ENCODE peak calls at places on chromosome 1, in four cellular contexts. X is endothelial cell of umbilical vein, C is breast epithelium, W is prostate gland. O is an unnamed sample. For H3K36me3 and H3K4me1, the result is how much of the 10 kb centered on the place peaks cover.

GRCh38 chr1:25817840-25818501 is 1.8 kb upstream of the MTFR1L start:
- DNase-seq in W (no peak), X (no peak), C (no peak), O (peak)

GRCh38 chr1:237705462-237705861 is 185.3 kb downstream of the ZP4 start:
- DNase-seq in X (no peak), W (no peak), C (no peak), O (no peak)

GRCh38 chr1:61539720-61540462 is 185.1 kb downstream of the TM2D1 start:
- DNase-seq in X (no peak), C (peak), W (no peak), O (no peak)

GRCh38 chr1:98344726-98345125 is 316.8 kb upstream of the SNX7 start:
- DNase-seq in C (no peak), X (peak), W (no peak), O (no peak)

GRCh38 chr1:177913762-177914540 is 55.9 kb downstream of the SEC16B start:
- DNase-seq in X (peak), C (no peak), W (no peak), O (peak)

GRCh38 chr1:97814121-97814520 is 106.7 kb downstream of the DPYD start:
- DNase-seq in X (no peak), C (no peak), W (no peak), O (no peak)

GRCh38 chr1:101974599-101975225 is 22.0 kb downstream of the OLFM3 start:
- DNase-seq in W (no peak), C (no peak), X (no peak), O (no peak)

GRCh38 chr1:183956559-183957188 is 80.9 kb downstream of the COLGALT2 start:
- DNase-seq in W (no peak), C (no peak), X (peak), O (peak)

GRCh38 chr1:1437033-1437903 is 1.8 kb downstream of the VWA1 start:
- DNase-seq in X (no peak), C (no peak), W (no peak), O (no peak)

GRCh38 chr1:26771643-26772321 is 16.0 kb upstream of the PIGV start:
- DNase-seq in X (peak), C (no peak), W (no peak), O (peak)

GRCh38 chr1:53112271-53112774 is 30.1 kb downstream of the SLC1A7 start:
- DNase-seq in C (no peak), W (no peak), X (no peak), O (peak)

GRCh38 chr1:26274801-26275425 is 5.0 kb upstream of the SH3BGRL3 start:
- DNase-seq in X (no peak), C (no peak), W (no peak), O (no peak)

GRCh38 chr1:116390195-116390594 is 17.2 kb downstream of the ATP1A1 start:
- DNase-seq in C (no peak), W (no peak), X (no peak), O (peak)

GRCh38 chr1:163315773-163316374 is 5.9 kb upstream of the NUF2 start:
- DNase-seq in X (peak), C (no peak), W (no peak), O (peak)

GRCh38 chr1:78432016-78432415 is 58.8 kb upstream of the PTGFR start:
- DNase-seq in X (no peak), W (no peak), C (no peak), O (no peak)

GRCh38 chr1:79457825-79458224 is 451.3 kb upstream of the ADGRL4 start:
- DNase-seq in W (no peak), C (no peak), X (no peak), O (no peak)

GRCh38 chr1:15249032-15249601 is 2.1 kb downstream of the FHAD1 start:
- DNase-seq in W (no peak), C (no peak), X (no peak), O (no peak)

GRCh38 chr1:59150537-59151386 is 146.1 kb upstream of the FGGY start:
- DNase-seq in C (peak), W (no peak), X (peak), O (peak)

GRCh38 chr1:243798726-243799125 is 51.3 kb downstream of the AKT3 start:
- DNase-seq in C (no peak), W (no peak), X (peak), O (no peak)

GRCh38 chr1:150979723-150980056 is 2.4 kb upstream of the ANXA9 start:
- DNase-seq in C (no peak), X (no peak), W (no peak), O (no peak)

GRCh38 chr1:110615548-110616130 is 9.5 kb upstream of the KCNA2 start:
- DNase-seq in C (peak), X (peak), W (peak), O (peak)

GRCh38 chr1:8660455-8660854 is 157.0 kb downstream of the RERE start:
- DNase-seq in W (peak), X (peak), C (no peak), O (no peak)

GRCh38 chr1:218531936-218532335 is 186.8 kb downstream of the TGFB2 start:
- DNase-seq in W (no peak), C (no peak), X (no peak), O (no peak)

GRCh38 chr1:3236955-3237354 is 168.0 kb downstream of the PRDM16 start:
- DNase-seq in C (no peak), X (no peak), W (no peak), O (no peak)

GRCh38 chr1:193763313-193763712 is 576.9 kb upstream of the B3GALT2 start:
- DNase-seq in W (no peak), C (no peak), X (peak), O (no peak)

GRCh38 chr1:111707906-111708305 is 31.3 kb downstream of the INKA2 start:
- DNase-seq in X (no peak), W (no peak), C (no peak), O (no peak)

GRCh38 chr1:160018900-160019299 is 12.9 kb downstream of the PIGM start:
- DNase-seq in X (no peak), W (no peak), C (no peak), O (no peak)

GRCh38 chr1:228875741-228876140 is 140.5 kb downstream of the RHOU start:
- DNase-seq in W (no peak), X (no peak), C (no peak), O (no peak)

GRCh38 chr1:187854457-187854856 is 1025.7 kb downstream of the PLA2G4A start:
- DNase-seq in X (no peak), C (no peak), W (no peak), O (no peak)

GRCh38 chr1:153122831-153123421 is 9.6 kb upstream of the SPRR2F start:
- DNase-seq in C (peak), W (no peak), X (no peak), O (no peak)

GRCh38 chr1:8026976-8027747 is 1.1 kb upstream of the ERRFI1 start:
- DNase-seq in X (no peak), W (no peak), C (no peak), O (peak)

GRCh38 chr1:18535391-18536210 is 54.9 kb downstream of the KLHDC7A start:
- DNase-seq in C (no peak), W (peak), X (no peak), O (peak)

DNA sequence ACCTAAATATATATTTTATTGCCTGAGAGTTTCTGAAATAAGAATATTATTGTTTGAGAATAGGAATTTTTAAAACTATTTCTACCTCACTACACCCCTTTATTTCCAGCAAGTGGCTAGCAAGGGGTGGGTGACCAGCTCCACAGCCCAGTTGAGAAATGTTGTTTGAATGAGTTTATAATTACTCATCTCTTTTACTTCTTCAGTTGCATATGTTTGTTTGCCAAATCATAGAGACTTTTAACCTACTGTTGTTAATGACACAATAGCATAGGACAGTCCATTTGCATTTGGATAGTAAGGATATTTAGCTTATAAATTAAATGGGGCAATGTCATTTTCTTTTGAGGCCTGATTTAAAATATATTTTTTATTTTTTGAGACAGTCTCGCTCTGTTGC is 127.8 kb downstream of the NRDC start:
- DNase-seq in X (no peak), C (no peak), W (no peak), O (no peak)
- H3K36me3 ChIP-seq in X (under half), C (under half), W (under half), O (under half)

GRCh38 chr1:114080511-114081144 is 73.0 kb downstream of the SYT6 start:
- DNase-seq in C (no peak), X (no peak), W (no peak), O (no peak)

GRCh38 chr1:114082047-114082630 is 71.5 kb downstream of the SYT6 start:
- DNase-seq in X (no peak), C (no peak), W (no peak), O (no peak)

GRCh38 chr1:114081145-114082046 is 72.3 kb downstream of the SYT6 start:
- DNase-seq in X (no peak), W (no peak), C (no peak), O (no peak)

GRCh38 chr1:114079596-114080190 is 74.0 kb downstream of the SYT6 start:
- DNase-seq in X (no peak), W (no peak), C (no peak), O (no peak)

GRCh38 chr1:114083186-114083585 is 70.5 kb downstream of the SYT6 start:
- DNase-seq in C (no peak), X (no peak), W (no peak), O (no peak)
- H3K27ac ChIP-seq in C (no peak), X (no peak), W (no peak), O (no peak)

GRCh38 chr1:89260042-89260441 is 12.6 kb downstream of the GBP5 start:
- DNase-seq in W (no peak), X (no peak), C (no peak), O (no peak)

GRCh38 chr1:89260575-89261275 is 11.9 kb downstream of the GBP5 start:
- DNase-seq in C (no peak), X (no peak), W (no peak), O (no peak)

GRCh38 chr1:89262643-89263042 is 10.0 kb downstream of the GBP5 start:
- DNase-seq in X (peak), C (no peak), W (no peak), O (no peak)

GRCh38 chr1:89259283-89259971 is 13.2 kb downstream of the GBP5 start:
- DNase-seq in C (no peak), W (no peak), X (no peak), O (peak)

DNA sequence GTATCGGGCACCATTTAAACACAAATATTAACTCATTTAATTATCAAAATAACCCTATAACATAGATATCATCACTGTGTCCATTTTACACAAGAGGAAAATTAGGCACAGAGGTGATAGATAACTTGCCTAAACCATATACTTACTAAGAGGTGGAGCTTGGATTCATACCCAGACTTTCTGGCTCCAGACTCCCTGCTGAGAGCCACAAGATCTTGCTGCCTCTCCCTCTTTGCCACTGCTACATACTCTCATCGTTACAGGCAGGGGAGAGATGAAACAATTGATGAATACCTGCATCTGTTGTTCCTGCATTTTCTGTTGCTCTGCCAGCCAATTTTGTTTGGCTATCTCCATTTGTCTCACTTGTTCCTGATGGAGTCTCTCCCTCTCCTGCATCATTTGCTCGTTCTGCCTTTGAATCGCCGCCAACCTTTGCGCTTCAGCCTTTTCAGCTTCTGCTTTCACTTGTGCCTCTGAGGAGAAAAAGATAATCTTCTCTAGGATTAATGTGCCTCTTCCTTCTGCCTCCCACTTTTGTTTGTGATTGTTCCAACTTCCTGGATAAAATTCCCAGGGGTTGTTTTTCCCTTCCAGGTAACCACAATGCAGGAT is 10.6 kb downstream of the GBP5 start:
- DNase-seq in W (no peak), X (no peak), C (no peak), O (no peak)
- H3K4me1 ChIP-seq in W (under half), X (under half), C (under half), O (under half)

DNA sequence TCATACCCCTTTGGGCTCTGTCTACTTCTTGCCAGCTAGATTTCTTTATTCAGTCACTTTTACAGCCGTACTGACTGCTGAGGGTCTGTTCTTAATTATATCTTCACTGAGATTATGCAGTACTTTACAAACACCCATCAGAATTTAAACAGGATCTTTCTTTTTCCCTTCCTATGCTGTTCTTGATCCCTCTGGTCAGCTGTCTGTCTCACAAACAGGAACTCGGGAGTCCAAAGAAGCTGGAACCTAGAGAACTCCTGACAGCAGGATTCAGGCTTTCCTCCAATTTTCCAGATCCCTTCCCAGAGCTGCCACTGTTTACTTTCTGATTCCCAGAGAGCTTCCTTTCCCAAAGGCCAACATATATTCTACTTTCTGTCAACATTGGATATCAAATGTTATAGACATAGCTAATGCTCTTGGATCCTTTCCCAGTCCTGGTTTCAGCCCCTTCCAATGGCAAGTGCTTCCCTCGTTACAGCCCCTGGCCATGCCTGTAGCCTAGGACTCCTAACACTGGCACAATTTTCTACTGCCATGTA is 59.5 kb downstream of the ATP2B4 start:
- DNase-seq in X (peak), C (no peak), W (no peak), O (peak)
- H3K36me3 ChIP-seq in X (under half), C (under half), W (under half), O (under half)